ENCODE peak calls at places on chromosomes 13 and 19, in four cellular contexts. W is SK-N-SH, F is stomach, H is tibial nerve. U is an unnamed sample.

GRCh38 chr13:21053231-21053630 is 8.2 kb downstream of the LATS2 start:
- DNase-seq in H (no peak), W (no peak), F (no peak), U (no peak)

GRCh38 chr13:112803422-112803821 is 113.6 kb downstream of the ATP11A start:
- DNase-seq in H (no peak), W (no peak), F (no peak), U (no peak)

GRCh38 chr13:37349916-37350315 is 244.5 kb upstream of the CSNK1A1L start:
- DNase-seq in F (no peak), W (no peak), H (no peak), U (no peak)

GRCh38 chr19:8113017-8113416 is 36.4 kb downstream of the FBN3 start:
- DNase-seq in W (no peak), F (no peak), H (no peak), U (no peak)

GRCh38 chr19:17340302-17340870 is 3.0 kb downstream of the GTPBP3 start:
- DNase-seq in F (peak; percentile 52), W (no peak), H (no peak), U (no peak)

GRCh38 chr19:13806728-13807127 is 11.5 kb downstream of the ZSWIM4 start:
- DNase-seq in H (no peak), W (no peak), F (no peak), U (no peak)

GRCh38 chr13:90950134-90950533 is 397.4 kb upstream of the MIR17HG start:
- DNase-seq in F (no peak), W (no peak), H (no peak), U (no peak)

GRCh38 chr13:101570410-101570809 is 117.9 kb downstream of the ITGBL1 start:
- DNase-seq in F (no peak), W (no peak), H (no peak), U (no peak)

GRCh38 chr13:39273953-39274352 is 235.7 kb downstream of the NHLRC3 start:
- DNase-seq in F (peak; percentile 33), W (no peak), H (no peak), U (peak; percentile 22)

GRCh38 chr19:4554717-4555116 is 4.8 kb downstream of the SEMA6B start:
- DNase-seq in H (no peak), W (no peak), F (no peak), U (no peak)

GRCh38 chr13:74413482-74413881 is 279.3 kb upstream of the KLF12 start:
- DNase-seq in H (no peak), F (no peak), W (no peak), U (no peak)

GRCh38 chr13:38045278-38046048 is 175.9 kb upstream of the TRPC4 start:
- DNase-seq in F (no peak), W (peak; percentile 10), H (no peak), U (no peak)

GRCh38 chr13:64675256-64675892 is 2554.8 kb downstream of the PCDH9 start:
- DNase-seq in F (no peak), W (no peak), H (no peak), U (no peak)

GRCh38 chr13:112670118-112670517 is 19.7 kb upstream of the ATP11A start:
- DNase-seq in W (no peak), F (peak; percentile 22), H (no peak), U (no peak)

GRCh38 chr19:51123381-51124186 is 1.1 kb upstream of the SIGLEC9 start:
- DNase-seq in W (no peak), H (peak; percentile 51), F (peak; percentile 50), U (no peak)

GRCh38 chr13:33051632-33052031 is 35.4 kb downstream of the KL start:
- DNase-seq in H (no peak), F (no peak), W (no peak), U (no peak)

GRCh38 chr19:6677924-6678689 is 8.1 kb upstream of the TNFSF14 start:
- DNase-seq in W (peak; percentile 44), H (no peak), F (no peak), U (no peak)

GRCh38 chr19:2517881-2518601 is 42.1 kb downstream of the GADD45B start:
- DNase-seq in H (no peak), F (no peak), W (no peak), U (no peak)

GRCh38 chr13:60213236-60213746 is 49.6 kb upstream of the DIAPH3 start:
- DNase-seq in F (no peak), W (no peak), H (no peak), U (no peak)

GRCh38 chr13:109163052-109163413 is 533.6 kb downstream of the MYO16 start:
- DNase-seq in W (no peak), F (no peak), H (no peak), U (no peak)

GRCh38 chr19:2215281-2215751 is 20.8 kb downstream of the PLEKHJ1 start:
- DNase-seq in F (no peak), W (no peak), H (no peak), U (no peak)

GRCh38 chr19:47093841-47094240 is 19.7 kb downstream of the ZC3H4 start:
- DNase-seq in W (no peak), F (no peak), H (no peak), U (no peak)

GRCh38 chr19:16627194-16627927 is 643 bp downstream of the MED26 start:
- DNase-seq in F (no peak), H (no peak), W (peak; percentile 44), U (peak; percentile 45)

GRCh38 chr13:50566646-50567045 is 276.8 kb downstream of the DLEU7 start:
- DNase-seq in F (no peak), H (no peak), W (no peak), U (no peak)

GRCh38 chr13:60572003-60572792 is 175.2 kb downstream of the TDRD3 start:
- DNase-seq in F (no peak), H (no peak), W (no peak), U (no peak)

GRCh38 chr13:107680115-107680514 is 535.2 kb downstream of the LIG4 start:
- DNase-seq in H (no peak), F (no peak), W (peak; percentile 27), U (no peak)

GRCh38 chr19:18742838-18743237 is 48.3 kb downstream of the COMP start:
- DNase-seq in H (no peak), F (no peak), W (no peak), U (no peak)

GRCh38 chr13:44050450-44051063 is 170.9 kb downstream of the LACC1 start:
- DNase-seq in F (no peak), H (peak; percentile 15), W (peak; percentile 33), U (no peak)

GRCh38 chr19:48203227-48203793 is 32.8 kb downstream of the ZSWIM9 start:
- DNase-seq in W (no peak), F (no peak), H (no peak), U (no peak)

GRCh38 chr13:31310781-31311180 is 111.0 kb downstream of the B3GLCT start:
- DNase-seq in W (no peak), F (no peak), H (no peak), U (no peak)

GRCh38 chr13:32381539-32381938 is 46.4 kb downstream of the N4BP2L1 start:
- DNase-seq in H (peak; percentile 26), W (peak; percentile 9), F (no peak), U (peak; percentile 14)

GRCh38 chr13:35927554-35927953 is 203.6 kb downstream of the DCLK1 start:
- DNase-seq in W (no peak), H (peak; percentile 14), F (no peak), U (no peak)

GRCh38 chr19:17420267-17420924 is 549 bp downstream of the MVB12A start:
- DNase-seq in W (peak; percentile 85), H (peak; percentile 12), F (peak; percentile 35), U (peak; percentile 71)

GRCh38 chr19:16380943-16381755 is 56.5 kb downstream of the KLF2 start:
- DNase-seq in W (no peak), F (no peak), H (no peak), U (peak; percentile 18)

GRCh38 chr13:60590775-60591174 is 193.8 kb downstream of the TDRD3 start:
- DNase-seq in H (no peak), F (no peak), W (no peak), U (no peak)

DNA sequence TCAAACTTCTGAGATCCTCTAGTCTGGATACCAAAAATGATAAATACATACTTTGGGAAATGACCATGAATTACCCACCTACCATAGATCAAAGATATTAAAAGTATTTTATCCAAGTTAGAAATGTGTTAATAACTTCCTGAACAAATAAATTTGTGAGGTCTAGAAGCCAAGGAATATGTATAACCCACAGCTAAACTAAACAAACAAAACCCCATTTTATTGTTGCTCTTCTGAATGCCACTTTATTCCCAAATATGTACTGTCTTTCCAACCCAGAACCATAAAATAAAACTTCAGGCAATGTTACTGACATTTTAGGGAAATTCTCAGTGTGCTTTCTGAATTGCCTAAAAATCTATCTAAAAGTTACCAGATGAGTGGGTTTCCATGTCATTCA is 35.1 kb downstream of the UBL3 start:
- DNase-seq in F (no peak), W (no peak), H (no peak), U (no peak)
- H3K4me1 ChIP-seq in F (peaks cover 27% of the 10 kb centered on the region), W (peaks cover 18% of the 10 kb centered on the region), H (no peaks in the 10 kb centered on the region), U (peaks cover 12% of the 10 kb centered on the region)

DNA sequence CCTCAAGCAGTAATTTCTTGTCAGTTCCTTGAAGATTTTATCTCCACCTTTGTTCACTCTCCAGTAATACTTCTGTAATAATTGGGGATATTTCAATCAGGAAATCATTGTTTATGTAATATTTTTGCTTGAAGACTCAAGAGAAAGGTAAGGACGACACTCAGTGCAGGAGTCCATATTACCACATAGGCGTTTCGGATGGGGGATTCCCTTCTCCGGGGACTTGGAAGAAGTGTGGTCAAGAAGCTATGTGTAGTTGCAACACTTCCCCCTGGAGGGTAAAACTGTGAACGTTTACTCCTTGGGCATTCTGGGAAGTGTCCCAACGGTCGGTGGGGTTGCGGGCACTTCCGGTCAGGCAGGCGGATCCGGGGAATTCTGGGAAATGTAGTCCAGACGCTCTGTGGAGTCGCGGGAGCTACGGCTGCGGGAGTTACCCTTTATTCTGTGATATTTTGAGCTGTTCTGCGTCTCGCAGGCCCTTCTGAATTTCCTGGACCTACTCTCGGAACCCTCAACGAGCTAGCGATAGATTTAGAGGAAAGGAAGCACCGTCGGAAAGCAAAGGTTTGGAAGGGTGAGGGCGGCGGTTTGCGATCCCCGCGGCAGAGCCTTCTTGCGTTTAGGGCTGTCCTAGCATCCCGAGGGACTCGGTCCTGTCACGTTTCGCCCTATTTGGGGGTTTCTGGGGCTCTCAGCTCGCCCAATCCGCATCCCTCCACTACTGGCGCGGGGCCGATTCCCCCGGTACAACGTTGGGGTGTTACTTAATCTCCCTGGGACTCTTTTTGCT is at the start of gene ZNF221:
- DNase-seq in W (peak; percentile 87), H (peak; percentile 91), F (peak; percentile 90), U (peak; percentile 91)
- TF ChIP-seq EP300 in W (no peak), H (peak; percentile 46), F (no peak), U (peak; percentile 41)

GRCh38 chr19:55370305-55370988 is at the start of gene IL11:
- DNase-seq in F (no peak), W (no peak), H (no peak), U (no peak)
- H3K4me1 ChIP-seq in F (peaks cover 20% of the 10 kb centered on the region), W (peaks cover 26% of the 10 kb centered on the region), H (no peaks in the 10 kb centered on the region), U (no peaks in the 10 kb centered on the region)

GRCh38 chr13:80727321-80727975 is 386.5 kb upstream of the SPRY2 start:
- DNase-seq in H (no peak), W (no peak), F (no peak), U (no peak)

GRCh38 chr13:80721689-80722088 is 380.8 kb upstream of the SPRY2 start:
- DNase-seq in F (no peak), W (no peak), H (no peak), U (no peak)

GRCh38 chr13:80726895-80727294 is 386.0 kb upstream of the SPRY2 start:
- DNase-seq in H (no peak), F (no peak), W (no peak), U (no peak)
- TF ChIP-seq EP300 in H (no peak), F (no peak), W (no peak), U (no peak)

GRCh38 chr13:95315752-95316151 is 14.5 kb upstream of the ABCC4 start:
- DNase-seq in H (no peak), W (no peak), F (no peak), U (no peak)
- H3K4me1 ChIP-seq in H (no peaks in the 10 kb centered on the region), W (no peaks in the 10 kb centered on the region), F (no peaks in the 10 kb centered on the region), U (no peaks in the 10 kb centered on the region)

GRCh38 chr19:53525922-53526321 is 12.0 kb upstream of the ZNF331 start:
- DNase-seq in F (no peak), H (no peak), W (no peak), U (no peak)
- TF ChIP-seq EP300 in F (no peak), H (no peak), W (no peak), U (no peak)

U was measured in ovary.